ENCODE peak calls at places on chromosomes 13 and 19, in five cellular contexts. One of them, this sample, is unnamed.

GRCh38 chr19:31372245-31372781 is 23.1 kb upstream of the TSHZ3 start:
- DNase-seq in small intestine: no peak
- DNase-seq in heart right ventricle: no peak
- DNase-seq in upper lobe of right lung: no peak
- DNase-seq in HAP-1: no peak
- DNase-seq in this sample: no peak

GRCh38 chr13:27644302-27644701 is 22.6 kb downstream of the POLR1D start:
- DNase-seq in small intestine: no peak
- DNase-seq in heart right ventricle: no peak
- DNase-seq in upper lobe of right lung: no peak
- DNase-seq in HAP-1: no peak
- DNase-seq in this sample: peak

GRCh38 chr13:36163809-36164308 is 32.7 kb upstream of the DCLK1 start:
- DNase-seq in small intestine: peak
- DNase-seq in heart right ventricle: peak
- DNase-seq in upper lobe of right lung: peak
- DNase-seq in HAP-1: peak
- DNase-seq in this sample: peak

GRCh38 chr13:110308377-110309158 is 1.5 kb downstream of the COL4A2 start:
- DNase-seq in small intestine: no peak
- DNase-seq in heart right ventricle: no peak
- DNase-seq in upper lobe of right lung: no peak
- DNase-seq in HAP-1: peak
- DNase-seq in this sample: peak

GRCh38 chr13:34310539-34310938 is 492.6 kb downstream of the RFC3 start:
- DNase-seq in small intestine: no peak
- DNase-seq in heart right ventricle: no peak
- DNase-seq in upper lobe of right lung: no peak
- DNase-seq in HAP-1: no peak
- DNase-seq in this sample: no peak

GRCh38 chr13:80131204-80131603 is 209.7 kb downstream of the SPRY2 start:
- DNase-seq in small intestine: peak
- DNase-seq in heart right ventricle: peak
- DNase-seq in upper lobe of right lung: peak
- DNase-seq in HAP-1: peak
- DNase-seq in this sample: peak

GRCh38 chr13:58480011-58480410 is 848.5 kb downstream of the PCDH17 start:
- DNase-seq in small intestine: no peak
- DNase-seq in heart right ventricle: no peak
- DNase-seq in upper lobe of right lung: no peak
- DNase-seq in HAP-1: no peak
- DNase-seq in this sample: no peak

GRCh38 chr13:27621366-27622101 is at the start of gene POLR1D:
- DNase-seq in small intestine: peak
- DNase-seq in heart right ventricle: peak
- DNase-seq in upper lobe of right lung: peak
- DNase-seq in HAP-1: peak
- DNase-seq in this sample: peak

GRCh38 chr13:51333421-51333820 is 6.1 kb upstream of the SERPINE3 start:
- DNase-seq in small intestine: no peak
- DNase-seq in heart right ventricle: no peak
- DNase-seq in upper lobe of right lung: no peak
- DNase-seq in HAP-1: no peak
- DNase-seq in this sample: no peak

GRCh38 chr19:13396256-13397080 is 109.8 kb downstream of the CACNA1A start:
- DNase-seq in small intestine: peak
- DNase-seq in heart right ventricle: peak
- DNase-seq in upper lobe of right lung: no peak
- DNase-seq in HAP-1: peak
- DNase-seq in this sample: peak

GRCh38 chr19:48085077-48085476 is 25.5 kb downstream of the PLA2G4C start:
- DNase-seq in small intestine: no peak
- DNase-seq in heart right ventricle: no peak
- DNase-seq in upper lobe of right lung: no peak
- DNase-seq in HAP-1: no peak
- DNase-seq in this sample: no peak

GRCh38 chr13:46137627-46138026 is 32.8 kb upstream of the CPB2 start:
- DNase-seq in small intestine: no peak
- DNase-seq in heart right ventricle: no peak
- DNase-seq in upper lobe of right lung: no peak
- DNase-seq in HAP-1: no peak
- DNase-seq in this sample: no peak

GRCh38 chr13:40404407-40404806 is 262.0 kb downstream of the FOXO1 start:
- DNase-seq in small intestine: no peak
- DNase-seq in heart right ventricle: no peak
- DNase-seq in upper lobe of right lung: no peak
- DNase-seq in HAP-1: no peak
- DNase-seq in this sample: no peak

GRCh38 chr19:1491114-1491848 is at the start of gene REEP6:
- DNase-seq in small intestine: no peak
- DNase-seq in heart right ventricle: no peak
- DNase-seq in upper lobe of right lung: no peak
- DNase-seq in HAP-1: no peak
- DNase-seq in this sample: no peak

GRCh38 chr19:21092107-21092506 is 10.1 kb downstream of the ZNF714 start:
- DNase-seq in small intestine: no peak
- DNase-seq in heart right ventricle: no peak
- DNase-seq in upper lobe of right lung: no peak
- DNase-seq in HAP-1: no peak
- DNase-seq in this sample: peak

GRCh38 chr19:15101479-15102082 is 5.6 kb upstream of the SYDE1 start:
- DNase-seq in small intestine: peak
- DNase-seq in heart right ventricle: no peak
- DNase-seq in upper lobe of right lung: no peak
- DNase-seq in HAP-1: peak
- DNase-seq in this sample: peak

GRCh38 chr13:78806457-78806856 is 147.5 kb upstream of the OBI1 start:
- DNase-seq in small intestine: peak
- DNase-seq in heart right ventricle: no peak
- DNase-seq in upper lobe of right lung: no peak
- DNase-seq in HAP-1: no peak
- DNase-seq in this sample: no peak

GRCh38 chr13:52109096-52109495 is 19.8 kb downstream of the NEK5 start:
- DNase-seq in small intestine: peak
- DNase-seq in heart right ventricle: no peak
- DNase-seq in upper lobe of right lung: no peak
- DNase-seq in HAP-1: no peak
- DNase-seq in this sample: no peak

GRCh38 chr19:19900124-19900523 is 622 bp upstream of the ZNF93 start:
- DNase-seq in small intestine: no peak
- DNase-seq in heart right ventricle: no peak
- DNase-seq in upper lobe of right lung: no peak
- DNase-seq in HAP-1: no peak
- DNase-seq in this sample: peak

GRCh38 chr19:19226204-19226603 is 14.4 kb downstream of the NCAN start:
- DNase-seq in small intestine: no peak
- DNase-seq in heart right ventricle: no peak
- DNase-seq in upper lobe of right lung: no peak
- DNase-seq in HAP-1: no peak
- DNase-seq in this sample: no peak

GRCh38 chr19:49423985-49424303 is 703 bp upstream of the PTH2 start:
- DNase-seq in small intestine: no peak
- DNase-seq in heart right ventricle: no peak
- DNase-seq in upper lobe of right lung: no peak
- DNase-seq in HAP-1: no peak
- DNase-seq in this sample: no peak

GRCh38 chr13:28792992-28793391 is 27.1 kb upstream of the MTUS2 start:
- DNase-seq in small intestine: no peak
- DNase-seq in heart right ventricle: no peak
- DNase-seq in upper lobe of right lung: no peak
- DNase-seq in HAP-1: no peak
- DNase-seq in this sample: peak

GRCh38 chr13:59914556-59914955 is 249.2 kb downstream of the DIAPH3 start:
- DNase-seq in small intestine: no peak
- DNase-seq in heart right ventricle: no peak
- DNase-seq in upper lobe of right lung: no peak
- DNase-seq in HAP-1: no peak
- DNase-seq in this sample: peak

GRCh38 chr13:27135023-27135422 is 36.6 kb downstream of the USP12 start:
- DNase-seq in small intestine: no peak
- DNase-seq in heart right ventricle: no peak
- DNase-seq in upper lobe of right lung: no peak
- DNase-seq in HAP-1: no peak
- DNase-seq in this sample: no peak

GRCh38 chr19:10514211-10515145 is 2.8 kb downstream of the S1PR5 start:
- DNase-seq in small intestine: no peak
- DNase-seq in heart right ventricle: no peak
- DNase-seq in upper lobe of right lung: no peak
- DNase-seq in HAP-1: no peak
- DNase-seq in this sample: no peak

GRCh38 chr19:16036397-16036925 is 39.8 kb upstream of the TPM4 start:
- DNase-seq in small intestine: no peak
- DNase-seq in heart right ventricle: no peak
- DNase-seq in upper lobe of right lung: no peak
- DNase-seq in HAP-1: no peak
- DNase-seq in this sample: no peak

GRCh38 chr13:76791290-76791664 is 94.9 kb downstream of the KCTD12 start:
- DNase-seq in small intestine: no peak
- DNase-seq in heart right ventricle: no peak
- DNase-seq in upper lobe of right lung: no peak
- DNase-seq in HAP-1: no peak
- DNase-seq in this sample: peak

GRCh38 chr13:96403241-96403640 is 313.3 kb downstream of the HS6ST3 start:
- DNase-seq in small intestine: no peak
- DNase-seq in heart right ventricle: no peak
- DNase-seq in upper lobe of right lung: no peak
- DNase-seq in HAP-1: no peak
- DNase-seq in this sample: no peak
- H3K4me3 ChIP-seq in small intestine: no peak
- H3K4me3 ChIP-seq in heart right ventricle: no peak
- H3K4me3 ChIP-seq in upper lobe of right lung: no peak
- H3K4me3 ChIP-seq in HAP-1: no peak
- H3K4me3 ChIP-seq in this sample: no peak

DNA sequence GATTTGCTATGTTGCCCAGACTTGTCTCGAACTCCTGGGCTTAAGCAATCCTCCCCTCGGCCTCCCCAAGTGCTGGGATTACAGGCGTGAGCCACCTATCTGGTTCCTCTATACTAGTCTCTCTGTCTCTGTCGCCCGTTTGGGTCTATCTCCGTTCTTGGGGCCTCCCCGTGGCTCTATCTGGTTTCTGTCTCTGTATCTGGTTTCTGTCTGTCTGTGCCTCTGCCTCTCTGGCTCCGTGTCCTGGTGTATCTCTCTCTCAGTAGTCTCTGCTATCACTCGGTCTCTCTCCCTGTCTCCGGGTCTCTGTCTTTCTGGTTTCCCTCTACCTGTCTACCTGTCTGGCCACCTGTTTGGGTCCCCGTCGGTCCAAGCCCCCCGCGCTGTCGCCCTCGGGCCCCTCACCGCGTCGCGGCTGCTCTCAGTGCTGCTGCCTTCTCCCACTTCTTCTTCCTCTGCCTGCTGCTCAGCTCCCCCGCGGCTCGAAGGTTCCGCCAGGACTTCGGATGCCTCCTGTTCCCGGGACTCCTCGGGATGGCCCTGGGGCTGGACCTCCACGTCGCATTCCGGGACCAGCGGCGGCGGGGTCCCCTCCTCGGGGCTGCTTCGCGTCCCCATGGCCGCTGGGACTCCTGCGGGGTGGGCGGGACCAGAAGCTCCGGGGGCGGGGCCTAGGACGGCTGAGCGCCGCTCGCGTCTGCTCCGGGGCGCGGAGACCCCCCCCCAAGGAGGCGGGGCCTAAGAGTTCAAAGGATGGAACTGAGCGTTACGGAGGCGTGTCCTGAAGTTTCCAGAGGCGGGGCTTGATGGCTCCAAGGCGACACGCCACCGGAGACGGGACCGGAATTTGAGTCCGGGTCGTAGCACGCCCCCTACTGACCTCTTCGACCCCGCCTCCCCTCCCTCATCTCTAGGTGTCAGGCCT is 783 bp downstream of the PHLDB3 start:
- DNase-seq in small intestine: peak
- DNase-seq in heart right ventricle: peak
- DNase-seq in upper lobe of right lung: peak
- DNase-seq in HAP-1: peak
- DNase-seq in this sample: peak
- H3K4me3 ChIP-seq in small intestine: peak
- H3K4me3 ChIP-seq in heart right ventricle: peak
- H3K4me3 ChIP-seq in upper lobe of right lung: peak
- H3K4me3 ChIP-seq in HAP-1: peak
- H3K4me3 ChIP-seq in this sample: peak

GRCh38 chr13:113129921-113130750 is 7.5 kb downstream of the F10 start:
- DNase-seq in small intestine: no peak
- DNase-seq in heart right ventricle: peak
- DNase-seq in upper lobe of right lung: peak
- DNase-seq in HAP-1: no peak
- DNase-seq in this sample: peak
- H3K4me3 ChIP-seq in small intestine: no peak
- H3K4me3 ChIP-seq in heart right ventricle: peak
- H3K4me3 ChIP-seq in upper lobe of right lung: no peak
- H3K4me3 ChIP-seq in HAP-1: no peak
- H3K4me3 ChIP-seq in this sample: peak

DNA sequence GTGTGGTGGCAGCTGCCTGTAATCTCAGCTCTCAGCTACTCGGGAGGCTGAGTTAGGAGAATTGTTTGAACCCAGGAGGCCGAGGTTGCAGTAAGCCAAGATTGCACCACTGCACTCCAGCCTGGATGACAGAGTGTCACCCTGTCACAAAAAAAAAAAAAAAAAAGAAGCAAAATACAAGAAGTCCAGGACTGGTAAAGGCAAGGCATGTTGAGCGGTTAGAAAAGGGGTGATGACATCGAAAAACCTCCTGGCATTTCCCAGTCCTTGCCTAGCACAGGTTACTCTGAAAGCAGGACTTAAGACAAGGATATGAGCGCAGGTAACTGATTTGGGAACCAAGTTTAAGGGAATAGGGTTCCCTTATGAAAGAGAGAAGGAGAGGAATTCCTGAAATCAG is 2.5 kb upstream of the LILRB4 start:
- DNase-seq in small intestine: no peak
- DNase-seq in heart right ventricle: no peak
- DNase-seq in upper lobe of right lung: no peak
- DNase-seq in HAP-1: no peak
- DNase-seq in this sample: no peak
- H3K4me3 ChIP-seq in small intestine: no peak
- H3K4me3 ChIP-seq in heart right ventricle: no peak
- H3K4me3 ChIP-seq in upper lobe of right lung: no peak
- H3K4me3 ChIP-seq in HAP-1: no peak
- H3K4me3 ChIP-seq in this sample: no peak

DNA sequence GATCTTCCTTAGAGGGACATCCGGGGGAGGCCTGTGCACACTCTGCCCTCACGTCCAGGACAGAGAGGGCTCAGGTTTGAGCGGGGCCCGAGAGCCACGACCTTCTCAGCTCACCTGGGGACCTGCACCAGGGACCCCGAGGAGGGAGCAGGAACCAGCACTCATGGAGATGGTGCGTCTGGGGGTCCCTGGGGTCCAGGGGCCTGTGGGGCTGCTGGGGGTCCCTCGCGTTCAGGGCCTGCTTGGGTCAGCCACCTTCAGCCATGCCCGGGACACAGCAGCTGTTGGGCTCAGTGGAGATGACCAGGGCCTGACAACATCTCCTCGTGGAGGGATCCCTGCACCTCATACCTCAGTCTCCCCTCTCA is 47.1 kb downstream of the TMEM255B start:
- DNase-seq in small intestine: no peak
- DNase-seq in heart right ventricle: no peak
- DNase-seq in upper lobe of right lung: no peak
- DNase-seq in HAP-1: no peak
- DNase-seq in this sample: no peak
- H3K4me3 ChIP-seq in small intestine: no peak
- H3K4me3 ChIP-seq in heart right ventricle: no peak
- H3K4me3 ChIP-seq in upper lobe of right lung: no peak
- H3K4me3 ChIP-seq in HAP-1: no peak
- H3K4me3 ChIP-seq in this sample: no peak

This sample was measured in fibroblast of pulmonary artery.